ENCODE peak calls at places on chromosomes 12 and 14, in six cellular contexts. E, G, I, C, M and O are unnamed samples.

GRCh38 chr12:71576546-71576945 is 87.1 kb downstream of the ZFC3H1 start:
- DNase-seq in E (no peak), G (no peak), I (no peak), C (no peak), M (no peak), O (no peak)

GRCh38 chr14:73058923-73059311 is 583 bp downstream of the RBM25 start:
- DNase-seq in E (peak), G (peak), I (peak), C (no peak), M (no peak), O (peak)

GRCh38 chr14:105911006-105911847 is 384.8 kb downstream of the TMEM121 start:
- DNase-seq in E (no peak), G (no peak), I (no peak), C (no peak), M (no peak), O (no peak)

GRCh38 chr14:54796961-54797360 is 105.7 kb downstream of the GCH1 start:
- DNase-seq in E (peak), G (no peak), I (no peak), C (no peak), M (peak), O (no peak)

GRCh38 chr12:18810537-18811253 is 72.8 kb downstream of the CAPZA3 start:
- DNase-seq in E (no peak), G (no peak), I (no peak), C (no peak), M (peak), O (no peak)

GRCh38 chr12:38543151-38543550 is 226.6 kb downstream of the ALG10B start:
- DNase-seq in E (no peak), G (no peak), I (no peak), C (no peak), M (no peak), O (no peak)

GRCh38 chr12:85575115-85576096 is 260.8 kb downstream of the RASSF9 start:
- DNase-seq in E (peak), G (peak), I (peak), C (no peak), M (peak), O (peak)

GRCh38 chr12:68800294-68800693 is 7.7 kb upstream of the MDM2 start:
- DNase-seq in E (no peak), G (peak), I (no peak), C (no peak), M (no peak), O (no peak)

GRCh38 chr12:50676761-50677160 is 87.1 kb upstream of the ATF1 start:
- DNase-seq in E (no peak), G (no peak), I (no peak), C (no peak), M (no peak), O (no peak)

GRCh38 chr14:63478437-63478852 is 64.7 kb downstream of the PPP2R5E start:
- DNase-seq in E (no peak), G (no peak), I (no peak), C (no peak), M (no peak), O (peak)

GRCh38 chr14:29926701-29927595 is 699 bp downstream of the PRKD1 start:
- DNase-seq in E (peak), G (peak), I (peak), C (no peak), M (peak), O (peak)

GRCh38 chr14:27929823-27930347 is 836.7 kb upstream of the FOXG1 start:
- DNase-seq in E (no peak), G (no peak), I (no peak), C (no peak), M (no peak), O (no peak)

GRCh38 chr14:32986791-32987545 is 48.3 kb downstream of the NPAS3 start:
- DNase-seq in E (peak), G (no peak), I (no peak), C (no peak), M (peak), O (no peak)

GRCh38 chr14:33836895-33837577 is 113.8 kb downstream of the EGLN3 start:
- DNase-seq in E (no peak), G (no peak), I (peak), C (no peak), M (no peak), O (no peak)

GRCh38 chr12:124921200-124922008 is 7.0 kb upstream of the UBC start:
- DNase-seq in E (peak), G (peak), I (peak), C (peak), M (peak), O (peak)